ENCODE peak calls at places on chromosomes 3 and 15, in four cellular contexts. One of them, this sample, is unnamed.

GRCh38 chr15:41417418-41417811 is 520 bp downstream of the RTF1 start:
- DNase-seq in GM12878: no peak
- DNase-seq in HepG2: no peak
- DNase-seq in H1: no peak
- DNase-seq in this sample: peak

GRCh38 chr15:74197176-74197965 is 5.2 kb downstream of the STRA6 start:
- DNase-seq in GM12878: no peak
- DNase-seq in HepG2: no peak
- DNase-seq in H1: no peak
- DNase-seq in this sample: no peak

GRCh38 chr15:26295331-26295730 is 432.2 kb upstream of the ATP10A start:
- DNase-seq in GM12878: no peak
- DNase-seq in HepG2: no peak
- DNase-seq in H1: no peak
- DNase-seq in this sample: no peak

GRCh38 chr15:71103102-71103676 is 12.1 kb upstream of the THSD4 start:
- DNase-seq in GM12878: peak
- DNase-seq in HepG2: peak
- DNase-seq in H1: no peak
- DNase-seq in this sample: no peak

GRCh38 chr3:37945803-37946530 is 44.6 kb upstream of the VILL start:
- DNase-seq in GM12878: no peak
- DNase-seq in HepG2: no peak
- DNase-seq in H1: no peak
- DNase-seq in this sample: no peak

GRCh38 chr3:189621948-189622603 is 9.1 kb upstream of the TP63 start:
- DNase-seq in GM12878: no peak
- DNase-seq in HepG2: no peak
- DNase-seq in H1: no peak
- DNase-seq in this sample: no peak

GRCh38 chr3:119660474-119661150 is at the start of gene POPDC2:
- DNase-seq in GM12878: no peak
- DNase-seq in HepG2: no peak
- DNase-seq in H1: no peak
- DNase-seq in this sample: no peak

GRCh38 chr3:148642214-148642613 is 55.5 kb upstream of the AGTR1 start:
- DNase-seq in GM12878: no peak
- DNase-seq in HepG2: no peak
- DNase-seq in H1: no peak
- DNase-seq in this sample: no peak

GRCh38 chr3:73415118-73415517 is 209.6 kb downstream of the PDZRN3 start:
- DNase-seq in GM12878: no peak
- DNase-seq in HepG2: no peak
- DNase-seq in H1: no peak
- DNase-seq in this sample: no peak

GRCh38 chr3:121477589-121477988 is 68.2 kb downstream of the POLQ start:
- DNase-seq in GM12878: no peak
- DNase-seq in HepG2: no peak
- DNase-seq in H1: no peak
- DNase-seq in this sample: no peak

GRCh38 chr3:105195260-105195659 is 171.4 kb upstream of the ALCAM start:
- DNase-seq in GM12878: no peak
- DNase-seq in HepG2: no peak
- DNase-seq in H1: no peak
- DNase-seq in this sample: no peak

GRCh38 chr15:100189849-100190248 is 151.9 kb downstream of the ADAMTS17 start:
- DNase-seq in GM12878: no peak
- DNase-seq in HepG2: no peak
- DNase-seq in H1: no peak
- DNase-seq in this sample: no peak

GRCh38 chr3:29718661-29719065 is 437.8 kb downstream of the RBMS3 start:
- DNase-seq in GM12878: no peak
- DNase-seq in HepG2: no peak
- DNase-seq in H1: no peak
- DNase-seq in this sample: no peak

GRCh38 chr3:7436542-7436941 is 575.6 kb downstream of the GRM7 start:
- DNase-seq in GM12878: no peak
- DNase-seq in HepG2: no peak
- DNase-seq in H1: no peak
- DNase-seq in this sample: no peak

DNA sequence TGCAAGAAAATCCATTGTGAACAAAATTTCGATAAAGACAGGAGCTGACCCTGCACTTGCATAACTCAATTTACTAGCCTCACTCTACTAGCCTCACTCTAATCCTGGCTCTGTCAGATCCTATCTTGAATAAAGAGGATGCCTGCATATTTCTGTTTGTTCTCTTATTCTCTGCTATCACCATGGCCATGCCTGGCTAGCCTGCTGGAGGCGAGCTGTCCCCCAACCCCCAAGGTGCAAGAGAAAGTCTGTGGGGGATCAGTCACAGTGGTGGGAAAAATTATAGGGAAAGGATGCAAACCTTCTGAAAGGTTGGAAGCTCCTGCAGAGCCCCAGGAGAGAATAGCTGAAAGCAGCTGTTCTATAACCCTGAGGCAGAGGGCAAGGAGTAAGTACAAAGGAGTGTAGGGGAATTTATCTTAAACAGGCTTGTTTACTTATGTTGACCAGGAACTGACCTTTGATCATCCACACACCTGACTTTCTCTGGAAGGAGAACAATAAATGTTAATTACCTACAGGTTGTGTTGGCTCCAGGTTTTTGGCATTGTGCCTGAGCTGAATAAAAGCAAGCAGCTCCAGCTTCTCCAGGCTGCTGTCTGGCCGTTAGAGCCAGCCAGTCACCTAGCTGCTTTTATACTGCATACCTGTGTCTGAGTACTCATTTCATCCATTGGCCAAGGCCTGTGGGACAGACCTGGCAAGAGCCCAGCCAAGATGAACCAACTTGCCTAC is 137.7 kb upstream of the RASGRP1 start:
- DNase-seq in GM12878: no peak
- DNase-seq in HepG2: peak
- DNase-seq in H1: no peak
- DNase-seq in this sample: no peak
- TF ChIP-seq BRCA1 in GM12878: no peak
- TF ChIP-seq BRCA1 in HepG2: no peak
- TF ChIP-seq BRCA1 in H1: no peak
- TF ChIP-seq BRCA1 in this sample: no peak

GRCh38 chr15:29139540-29140459 is 129.8 kb downstream of the NSMCE3 start:
- DNase-seq in GM12878: no peak
- DNase-seq in HepG2: no peak
- DNase-seq in H1: peak
- DNase-seq in this sample: peak

GRCh38 chr15:29140475-29141172 is 129.0 kb downstream of the NSMCE3 start:
- DNase-seq in GM12878: no peak
- DNase-seq in HepG2: no peak
- DNase-seq in H1: no peak
- DNase-seq in this sample: no peak

GRCh38 chr15:29139072-29139471 is 130.6 kb downstream of the NSMCE3 start:
- DNase-seq in GM12878: no peak
- DNase-seq in HepG2: no peak
- DNase-seq in H1: no peak
- DNase-seq in this sample: no peak

GRCh38 chr15:29136815-29137214 is 132.8 kb downstream of the NSMCE3 start:
- DNase-seq in GM12878: no peak
- DNase-seq in HepG2: no peak
- DNase-seq in H1: no peak
- DNase-seq in this sample: no peak

GRCh38 chr15:29138260-29138659 is 131.4 kb downstream of the NSMCE3 start:
- DNase-seq in GM12878: no peak
- DNase-seq in HepG2: no peak
- DNase-seq in H1: no peak
- DNase-seq in this sample: no peak
- TF ChIP-seq BRCA1 in GM12878: no peak
- TF ChIP-seq BRCA1 in HepG2: no peak
- TF ChIP-seq BRCA1 in H1: no peak
- TF ChIP-seq BRCA1 in this sample: no peak

GRCh38 chr3:194658477-194659242 is 13.3 kb downstream of the LSG1 start:
- DNase-seq in GM12878: no peak
- DNase-seq in HepG2: no peak
- DNase-seq in H1: no peak
- DNase-seq in this sample: no peak
- TF ChIP-seq BRCA1 in GM12878: no peak
- TF ChIP-seq BRCA1 in HepG2: no peak
- TF ChIP-seq BRCA1 in H1: no peak
- TF ChIP-seq BRCA1 in this sample: no peak

DNA sequence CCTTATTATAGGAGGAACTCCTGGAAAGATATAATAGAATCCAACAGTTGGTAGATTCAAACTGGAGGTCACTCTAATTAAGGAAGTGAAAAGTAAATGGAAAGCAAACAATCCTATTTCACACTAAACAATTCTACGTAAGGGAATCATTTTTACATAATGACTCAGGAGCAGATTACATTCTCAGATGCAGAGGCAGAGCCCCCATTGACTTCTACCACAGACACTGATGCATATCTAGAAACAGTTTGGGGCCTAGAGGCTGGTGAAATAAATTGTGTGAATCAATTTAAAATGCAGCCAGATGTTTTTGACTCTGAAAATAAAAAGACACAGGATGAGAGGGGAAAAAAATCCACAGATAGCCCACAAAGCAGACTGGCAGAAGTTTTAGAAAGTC is 82.3 kb upstream of the FHIT start:
- DNase-seq in GM12878: no peak
- DNase-seq in HepG2: no peak
- DNase-seq in H1: no peak
- DNase-seq in this sample: no peak
- TF ChIP-seq BRCA1 in GM12878: no peak
- TF ChIP-seq BRCA1 in HepG2: no peak
- TF ChIP-seq BRCA1 in H1: no peak
- TF ChIP-seq BRCA1 in this sample: no peak

GRCh38 chr15:48581221-48581620 is 64.3 kb downstream of the FBN1 start:
- DNase-seq in GM12878: no peak
- DNase-seq in HepG2: no peak
- DNase-seq in H1: no peak
- DNase-seq in this sample: no peak
- TF ChIP-seq BRCA1 in GM12878: no peak
- TF ChIP-seq BRCA1 in HepG2: no peak
- TF ChIP-seq BRCA1 in H1: no peak
- TF ChIP-seq BRCA1 in this sample: no peak

GRCh38 chr15:91055548-91056331 is 33.3 kb upstream of the VPS33B start:
- DNase-seq in GM12878: peak
- DNase-seq in HepG2: peak
- DNase-seq in H1: peak
- DNase-seq in this sample: no peak
- TF ChIP-seq BRCA1 in GM12878: no peak
- TF ChIP-seq BRCA1 in HepG2: no peak
- TF ChIP-seq BRCA1 in H1: no peak
- TF ChIP-seq BRCA1 in this sample: no peak

GRCh38 chr3:180804871-180805430 is 107.5 kb upstream of the FXR1 start:
- DNase-seq in GM12878: no peak
- DNase-seq in HepG2: peak
- DNase-seq in H1: peak
- DNase-seq in this sample: no peak

DNA sequence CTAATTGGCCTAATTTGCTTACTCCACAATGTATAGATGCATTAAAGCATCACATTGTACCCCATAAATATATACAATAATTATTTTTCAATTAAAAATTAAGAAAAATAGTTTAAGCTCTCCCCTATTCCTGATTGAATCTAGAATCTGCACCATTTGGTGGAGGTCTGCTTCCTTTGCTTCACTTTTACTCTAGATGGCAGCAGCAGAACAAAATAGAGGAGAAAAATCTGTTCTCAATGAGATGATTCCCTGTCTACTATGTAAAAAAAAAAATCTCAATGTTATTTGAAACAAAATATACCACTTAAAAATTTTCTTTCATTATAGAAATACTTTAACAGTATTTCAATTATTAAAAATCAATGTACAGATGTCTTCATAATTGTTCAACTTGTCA is 109.6 kb upstream of the FXR1 start:
- DNase-seq in GM12878: no peak
- DNase-seq in HepG2: peak
- DNase-seq in H1: no peak
- DNase-seq in this sample: no peak
- TF ChIP-seq BRCA1 in GM12878: no peak
- TF ChIP-seq BRCA1 in HepG2: no peak
- TF ChIP-seq BRCA1 in H1: no peak
- TF ChIP-seq BRCA1 in this sample: no peak

GRCh38 chr3:169354774-169355501 is 308.6 kb downstream of the MECOM start:
- DNase-seq in GM12878: no peak
- DNase-seq in HepG2: no peak
- DNase-seq in H1: no peak
- DNase-seq in this sample: no peak
- TF ChIP-seq BRCA1 in GM12878: no peak
- TF ChIP-seq BRCA1 in HepG2: no peak
- TF ChIP-seq BRCA1 in H1: no peak
- TF ChIP-seq BRCA1 in this sample: no peak

DNA sequence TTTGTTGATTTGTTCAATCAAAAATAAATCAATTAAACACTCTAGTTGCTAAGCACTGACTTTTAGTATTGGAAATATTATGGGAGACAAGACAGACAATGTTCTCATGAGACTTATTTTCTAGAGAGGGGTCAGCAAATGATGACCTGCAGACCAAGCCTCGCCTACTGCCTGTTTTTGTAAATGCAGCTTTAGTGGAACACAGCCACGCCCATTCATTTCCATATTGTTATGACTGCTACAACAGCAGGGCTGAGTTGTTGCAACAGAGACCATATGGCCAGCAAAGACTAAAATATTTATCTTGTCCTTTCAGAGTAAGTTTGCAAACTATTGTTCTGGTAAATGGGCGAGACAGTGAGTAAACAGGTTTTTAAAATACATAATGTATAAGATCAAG is 570.2 kb downstream of the NTRK3 start:
- DNase-seq in GM12878: no peak
- DNase-seq in HepG2: no peak
- DNase-seq in H1: no peak
- DNase-seq in this sample: no peak
- TF ChIP-seq BRCA1 in GM12878: no peak
- TF ChIP-seq BRCA1 in HepG2: no peak
- TF ChIP-seq BRCA1 in H1: no peak
- TF ChIP-seq BRCA1 in this sample: no peak